ENCODE peak calls at places on chromosomes 5 and 9, in six cellular contexts. O is IMR-90; W is RWPE1; X is bronchial epithelial cell; I is CD8-positive, alpha-beta memory T cell; Q is NCI-H2081. U is an unnamed sample.

GRCh38 chr5:1526681-1527131 is 2.9 kb upstream of the LPCAT1 start:
- DNase-seq in Q (no peak), O (no peak), W (no peak), I (no peak), X (no peak), U (no peak)

GRCh38 chr9:700365-701282 is 140.9 kb upstream of the DMRT1 start:
- DNase-seq in X (no peak), W (no peak), Q (no peak), I (no peak), O (no peak), U (no peak)

GRCh38 chr5:64665243-64665642 is 25.1 kb upstream of the SHISAL2B start:
- DNase-seq in I (no peak), O (no peak), W (no peak), X (no peak), Q (no peak), U (no peak)

GRCh38 chr9:35688558-35689350 is 971 bp downstream of the TPM2 start:
- DNase-seq in W (peak), X (peak), Q (no peak), I (no peak), O (peak), U (peak)

GRCh38 chr9:4228606-4229005 is 71.3 kb downstream of the GLIS3 start:
- DNase-seq in O (peak), W (no peak), X (peak), Q (peak), I (no peak), U (peak)

GRCh38 chr9:124887832-124888231 is 25.9 kb downstream of the ARPC5L start:
- DNase-seq in I (no peak), X (no peak), Q (no peak), W (no peak), O (no peak), U (no peak)

GRCh38 chr5:56567278-56567677 is 248.1 kb upstream of the MAP3K1 start:
- DNase-seq in I (no peak), W (no peak), X (no peak), O (no peak), Q (no peak), U (no peak)

GRCh38 chr5:163766936-163767670 is 261.7 kb downstream of the MAT2B start:
- DNase-seq in Q (no peak), X (no peak), I (no peak), W (no peak), O (no peak), U (no peak)

GRCh38 chr9:36632892-36633291 is 60.2 kb downstream of the MELK start:
- DNase-seq in X (peak), I (no peak), W (peak), Q (peak), O (peak), U (peak)

GRCh38 chr9:98101868-98102273 is 17.2 kb downstream of the TRIM14 start:
- DNase-seq in Q (no peak), O (peak), I (peak), W (no peak), X (no peak), U (no peak)

GRCh38 chr5:142263346-142263745 is 61.5 kb downstream of the SPRY4 start:
- DNase-seq in Q (no peak), X (no peak), O (no peak), I (no peak), W (no peak), U (no peak)

GRCh38 chr5:5350101-5350500 is 72.4 kb upstream of the ICE1 start:
- DNase-seq in I (no peak), X (no peak), O (no peak), W (no peak), Q (no peak), U (peak)

GRCh38 chr9:27338527-27338903 is 41.6 kb upstream of the EQTN start:
- DNase-seq in Q (no peak), X (no peak), W (no peak), I (no peak), O (no peak), U (no peak)

GRCh38 chr5:55276771-55277170 is 30.7 kb downstream of the DHX29 start:
- DNase-seq in W (peak), O (peak), I (no peak), X (peak), Q (no peak), U (peak)

GRCh38 chr5:41637869-41638268 is 127.5 kb upstream of the PLCXD3 start:
- DNase-seq in X (no peak), O (no peak), W (no peak), I (no peak), Q (no peak), U (no peak)

GRCh38 chr5:145680744-145681143 is 154.4 kb downstream of the PRELID2 start:
- DNase-seq in X (no peak), W (no peak), Q (no peak), I (no peak), O (no peak), U (no peak)

GRCh38 chr5:154473581-154474266 is 4.3 kb downstream of the HAND1 start:
- DNase-seq in O (no peak), W (no peak), Q (no peak), X (no peak), I (no peak), U (no peak)

GRCh38 chr9:98074119-98074990 is 17.8 kb downstream of the NANS start:
- DNase-seq in I (peak), O (peak), X (peak), W (peak), Q (peak), U (peak)

GRCh38 chr5:176401281-176402205 is 13.0 kb downstream of the HIGD2A start:
- DNase-seq in Q (no peak), I (no peak), O (no peak), X (no peak), W (no peak), U (no peak)

GRCh38 chr9:99505915-99506314 is 283.8 kb downstream of the SEC61B start:
- DNase-seq in I (no peak), W (no peak), Q (no peak), O (no peak), X (no peak), U (no peak)